ENCODE peak calls at places on chromosomes 4 and X, in ten cellular contexts. J is heart right ventricle, E is fibroblast of mammary gland, X is testis, Z is upper lobe of left lung, N is neural progenitor cell, I is fibroblast of pulmonary artery, G is NB4, T is fibroblast of the aortic adventitia, F is right lobe of liver. O is an unnamed sample.

GRCh38 chrX:150184487-150184886 is 178.6 kb upstream of the MAMLD1 start:
- DNase-seq in J (no peak), E (no peak), X (no peak), Z (no peak), N (no peak), I (no peak), G (no peak), T (no peak), F (no peak), O (no peak)

GRCh38 chr4:186936496-186937375 is 213.1 kb upstream of the FAT1 start:
- DNase-seq in J (no peak), E (peak; percentile 75), X (no peak), Z (no peak), N (no peak), I (peak; percentile 88), G (no peak), T (peak; percentile 24), F (no peak), O (no peak)

GRCh38 chr4:6472387-6473263 is at the start of gene PPP2R2C:
- DNase-seq in J (no peak), E (no peak), X (no peak), Z (no peak), N (peak; percentile 82), I (no peak), G (no peak), T (no peak), F (no peak), O (no peak)

GRCh38 chr4:40003986-40004385 is 26.3 kb upstream of the PDS5A start:
- DNase-seq in J (peak; percentile 12), E (peak; percentile 56), X (no peak), Z (peak; percentile 29), N (no peak), I (peak; percentile 9), G (peak; percentile 93), T (peak; percentile 47), F (no peak), O (no peak)

GRCh38 chr4:8215001-8215427 is 15.9 kb downstream of the SH3TC1 start:
- DNase-seq in J (no peak), E (peak; percentile 79), X (no peak), Z (peak; percentile 70), N (no peak), I (peak; percentile 94), G (no peak), T (peak; percentile 69), F (no peak), O (no peak)

GRCh38 chrX:15815779-15816452 is 25.6 kb downstream of the ZRSR2 start:
- DNase-seq in J (no peak), E (peak; percentile 14), X (peak; percentile 23), Z (peak; percentile 29), N (peak; percentile 66), I (peak; percentile 31), G (peak; percentile 72), T (peak; percentile 23), F (no peak), O (peak; percentile 7)

GRCh38 chrX:40155617-40156471 is 58.1 kb upstream of the BCOR start:
- DNase-seq in J (no peak), E (no peak), X (no peak), Z (no peak), N (peak; percentile 64), I (no peak), G (no peak), T (no peak), F (peak; percentile 61), O (no peak)

GRCh38 chr4:159504634-159505033 is 401.8 kb downstream of the RAPGEF2 start:
- DNase-seq in J (no peak), E (peak; percentile 30), X (no peak), Z (peak; percentile 50), N (no peak), I (peak; percentile 59), G (no peak), T (peak; percentile 23), F (peak; percentile 80), O (peak; percentile 38)

GRCh38 chr4:20589436-20589835 is 110.8 kb upstream of the PACRGL start:
- DNase-seq in J (no peak), E (no peak), X (no peak), Z (no peak), N (peak; percentile 7), I (no peak), G (no peak), T (no peak), F (peak; percentile 92), O (no peak)

GRCh38 chr4:100224701-100225100 is 34.4 kb upstream of the DDIT4L start:
- DNase-seq in J (no peak), E (no peak), X (no peak), Z (no peak), N (peak; percentile 61), I (no peak), G (no peak), T (no peak), F (no peak), O (no peak)

DNA sequence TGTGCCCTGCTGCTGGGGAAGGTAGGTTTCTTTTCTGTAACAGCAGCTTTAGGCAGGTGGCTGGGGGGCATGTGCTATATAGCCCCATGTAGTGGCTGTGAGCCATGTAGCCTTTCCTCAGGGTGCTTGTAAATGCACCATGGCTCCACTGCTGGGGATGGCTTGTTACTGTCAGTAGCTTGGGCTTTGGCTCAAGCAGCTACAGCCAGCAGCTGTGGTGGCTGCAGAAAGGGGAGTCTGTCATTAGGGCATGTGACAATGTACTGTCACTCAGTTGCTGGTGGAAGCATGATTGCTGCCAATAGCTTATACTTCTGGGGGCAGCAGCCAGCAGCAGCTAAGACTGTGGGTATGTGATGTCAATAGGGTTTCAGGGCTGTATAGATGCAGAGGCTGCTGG is 33.9 kb upstream of the DDIT4L start:
- DNase-seq in J (no peak), E (no peak), X (no peak), Z (no peak), N (peak; percentile 16), I (no peak), G (no peak), T (no peak), F (no peak), O (no peak)
- H3K4me3 ChIP-seq in J (no peak overlapping the region), E (no peak overlapping the region), X (no peak overlapping the region), Z (no peak overlapping the region), N (no peak overlapping the region), I (no peak overlapping the region), G (no peak overlapping the region), T (no peak overlapping the region), F (no peak overlapping the region), O (no peak overlapping the region)

DNA sequence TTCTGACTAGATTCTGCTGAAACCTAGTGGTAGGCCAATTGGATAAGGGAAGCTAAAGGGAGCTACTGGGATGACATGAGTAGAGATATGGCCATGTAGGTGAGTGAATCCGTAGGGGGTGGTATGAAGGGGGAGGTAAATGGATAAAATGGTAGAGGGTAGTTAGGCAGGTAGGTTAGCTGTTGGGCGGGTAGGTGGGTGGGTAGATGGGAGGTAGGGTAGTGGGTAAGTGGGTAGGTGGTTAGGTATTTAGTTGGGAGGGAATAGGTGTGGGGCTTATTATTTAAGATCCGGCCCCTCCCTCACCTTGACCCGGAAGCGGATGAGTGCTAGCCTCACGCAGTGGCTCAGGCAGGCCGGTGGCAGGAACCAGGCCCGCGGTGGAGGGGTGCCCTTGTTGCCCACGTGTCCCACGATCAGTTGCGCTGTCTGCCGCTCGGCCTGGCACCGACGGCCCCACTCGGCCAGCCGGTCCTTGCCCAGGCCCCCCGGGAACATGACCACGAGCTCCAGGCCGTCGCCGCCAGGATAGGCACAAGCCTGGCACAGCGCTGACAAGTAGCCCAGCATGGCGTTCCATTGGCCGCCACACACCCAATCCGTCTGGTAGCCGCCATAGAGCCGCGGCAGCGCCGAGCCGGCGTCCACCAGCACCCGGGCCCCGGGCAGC is 725 bp downstream of the FAM120C start:
- DNase-seq in J (peak; percentile 49), E (peak; percentile 17), X (peak; percentile 82), Z (peak; percentile 78), N (peak; percentile 57), I (peak; percentile 27), G (peak; percentile 78), T (peak; percentile 12), F (peak; percentile 80), O (peak; percentile 82)
- H3K4me3 ChIP-seq in J (peak overlapping the region; percentile 66), E (peak overlapping the region; percentile 54), X (peak overlapping the region; percentile 69), Z (peak overlapping the region; percentile 84), N (peak overlapping the region; percentile 75), I (peak overlapping the region; percentile 65), G (peak overlapping the region; percentile 97), T (peak overlapping the region; percentile 71), F (peak overlapping the region; percentile 69), O (peak overlapping the region; percentile 70)

GRCh38 chr4:84495448-84496221 is 3.5 kb downstream of the NKX6-1 start:
- DNase-seq in J (no peak), E (no peak), X (no peak), Z (no peak), N (peak; percentile 47), I (no peak), G (no peak), T (no peak), F (no peak), O (no peak)
- H3K4me3 ChIP-seq in J (no peak overlapping the region), E (no peak overlapping the region), X (no peak overlapping the region), Z (no peak overlapping the region), N (peak overlapping the region; percentile 60), I (no peak overlapping the region), G (no peak overlapping the region), T (no peak overlapping the region), F (no peak overlapping the region), O (no peak overlapping the region)

DNA sequence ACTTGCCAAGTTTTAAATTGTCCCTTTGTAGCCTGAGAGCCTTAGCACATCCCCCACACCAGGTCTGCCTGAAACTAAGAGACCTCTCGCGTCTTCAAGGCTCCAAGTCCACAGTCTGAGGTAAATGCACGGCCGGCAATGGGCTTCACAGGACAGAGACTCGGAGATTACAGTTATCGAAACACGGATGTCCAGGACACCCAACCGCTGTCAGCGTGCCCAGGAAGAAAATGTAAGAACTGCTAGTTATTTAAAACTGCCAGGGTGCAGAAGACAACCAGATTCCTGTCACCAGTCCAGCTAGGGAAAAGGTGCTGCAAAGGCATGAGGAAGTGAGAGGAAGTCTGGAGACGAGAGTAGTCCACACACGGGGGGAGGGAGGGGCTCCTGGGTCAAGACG is 28.9 kb downstream of the ZNF827 start:
- DNase-seq in J (peak; percentile 38), E (peak; percentile 23), X (no peak), Z (peak; percentile 58), N (no peak), I (no peak), G (no peak), T (no peak), F (no peak), O (no peak)
- H3K4me3 ChIP-seq in J (peak overlapping the region; percentile 30), E (peak overlapping the region; percentile 33), X (peak overlapping the region; percentile 45), Z (peak overlapping the region; percentile 43), N (no peak overlapping the region), I (peak overlapping the region; percentile 25), G (no peak overlapping the region), T (no peak overlapping the region), F (peak overlapping the region; percentile 12), O (no peak overlapping the region)

GRCh38 chrX:136652822-136653723 is 5.1 kb downstream of the CD40LG start:
- DNase-seq in J (no peak), E (peak; percentile 40), X (no peak), Z (no peak), N (no peak), I (no peak), G (no peak), T (peak; percentile 38), F (no peak), O (no peak)
- H3K4me3 ChIP-seq in J (no peak overlapping the region), E (no peak overlapping the region), X (no peak overlapping the region), Z (no peak overlapping the region), N (no peak overlapping the region), I (no peak overlapping the region), G (no peak overlapping the region), T (no peak overlapping the region), F (no peak overlapping the region), O (no peak overlapping the region)

DNA sequence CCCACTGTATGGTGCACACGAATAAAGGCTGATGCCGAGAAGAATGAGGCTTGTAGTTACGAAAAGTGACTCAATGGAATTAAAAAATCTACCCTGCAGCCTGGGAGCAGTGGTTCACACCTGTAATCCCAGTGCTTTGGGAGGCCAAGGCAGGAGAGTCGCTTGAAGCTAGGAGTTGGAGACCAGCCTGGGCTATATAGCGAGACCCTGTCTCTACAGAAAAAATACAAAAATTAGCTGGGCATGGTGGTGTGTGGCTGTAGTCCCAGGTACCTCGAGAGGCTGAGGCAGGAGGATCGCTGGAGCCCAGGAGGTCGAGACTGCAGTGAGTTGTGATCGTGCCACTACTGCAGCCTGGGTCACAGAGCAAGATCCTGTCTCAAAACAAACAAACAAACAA is 11.7 kb upstream of the OPN1LW start:
- DNase-seq in J (no peak), E (no peak), X (no peak), Z (no peak), N (no peak), I (no peak), G (no peak), T (no peak), F (no peak), O (no peak)
- H3K4me3 ChIP-seq in J (no peak overlapping the region), E (no peak overlapping the region), X (no peak overlapping the region), Z (no peak overlapping the region), N (no peak overlapping the region), I (no peak overlapping the region), G (no peak overlapping the region), T (no peak overlapping the region), F (no peak overlapping the region), O (no peak overlapping the region)